ENCODE peak calls at places on chromosome 20, in ten cellular contexts. One of them, this sample, is unnamed.

GRCh38 chr20:23047001-23047737 is 2.3 kb downstream of the THBD start:
- DNase-seq in NCI-H1092: no peak
- DNase-seq in left ventricle myocardium inferior: no peak
- DNase-seq in HL-60: no peak
- DNase-seq in GM10248: no peak
- DNase-seq in COR-L47: no peak
- DNase-seq in occipital lobe: no peak
- DNase-seq in tibial nerve: no peak
- DNase-seq in T-helper 2 cell: no peak
- DNase-seq in T1000: no peak
- DNase-seq in this sample: no peak

GRCh38 chr20:59469266-59470252 is 134.8 kb upstream of the PHACTR3 start:
- DNase-seq in T-helper 2 cell: no peak
- DNase-seq in left ventricle myocardium inferior: no peak
- DNase-seq in occipital lobe: no peak
- DNase-seq in COR-L47: peak; percentile 53
- DNase-seq in tibial nerve: no peak
- DNase-seq in T1000: no peak
- DNase-seq in HL-60: no peak
- DNase-seq in NCI-H1092: no peak
- DNase-seq in GM10248: no peak
- DNase-seq in this sample: no peak

GRCh38 chr20:15604406-15604805 is 968.8 kb downstream of the KIF16B start:
- DNase-seq in HL-60: no peak
- DNase-seq in GM10248: no peak
- DNase-seq in COR-L47: no peak
- DNase-seq in NCI-H1092: no peak
- DNase-seq in T-helper 2 cell: no peak
- DNase-seq in left ventricle myocardium inferior: no peak
- DNase-seq in occipital lobe: no peak
- DNase-seq in T1000: no peak
- DNase-seq in tibial nerve: no peak
- DNase-seq in this sample: no peak

GRCh38 chr20:25750765-25751696 is 54.4 kb upstream of the ZNF337 start:
- DNase-seq in HL-60: no peak
- DNase-seq in COR-L47: peak; percentile 60
- DNase-seq in GM10248: peak; percentile 78
- DNase-seq in occipital lobe: peak; percentile 25
- DNase-seq in NCI-H1092: no peak
- DNase-seq in left ventricle myocardium inferior: peak; percentile 53
- DNase-seq in T1000: no peak
- DNase-seq in tibial nerve: peak; percentile 21
- DNase-seq in T-helper 2 cell: peak; percentile 36
- DNase-seq in this sample: peak; percentile 57

GRCh38 chr20:18314786-18315406 is 26.6 kb downstream of the ZNF133 start:
- DNase-seq in tibial nerve: no peak
- DNase-seq in HL-60: no peak
- DNase-seq in T1000: peak; percentile 70
- DNase-seq in COR-L47: no peak
- DNase-seq in occipital lobe: no peak
- DNase-seq in left ventricle myocardium inferior: no peak
- DNase-seq in GM10248: no peak
- DNase-seq in T-helper 2 cell: no peak
- DNase-seq in NCI-H1092: no peak
- DNase-seq in this sample: no peak

GRCh38 chr20:50271201-50271600 is 80.6 kb downstream of the CEBPB start:
- DNase-seq in T-helper 2 cell: no peak
- DNase-seq in HL-60: peak; percentile 43
- DNase-seq in occipital lobe: no peak
- DNase-seq in GM10248: no peak
- DNase-seq in COR-L47: no peak
- DNase-seq in tibial nerve: no peak
- DNase-seq in NCI-H1092: no peak
- DNase-seq in T1000: no peak
- DNase-seq in left ventricle myocardium inferior: no peak
- DNase-seq in this sample: no peak

GRCh38 chr20:49187330-49188100 is 619 bp downstream of the STAU1 start:
- DNase-seq in NCI-H1092: no peak
- DNase-seq in occipital lobe: no peak
- DNase-seq in COR-L47: peak; percentile 10
- DNase-seq in T-helper 2 cell: peak; percentile 8
- DNase-seq in left ventricle myocardium inferior: no peak
- DNase-seq in GM10248: peak; percentile 64
- DNase-seq in tibial nerve: no peak
- DNase-seq in T1000: no peak
- DNase-seq in HL-60: peak; percentile 13
- DNase-seq in this sample: peak; percentile 25

GRCh38 chr20:1710484-1710883 is 52.9 kb upstream of the SIRPG start:
- DNase-seq in GM10248: no peak
- DNase-seq in T1000: no peak
- DNase-seq in NCI-H1092: no peak
- DNase-seq in HL-60: no peak
- DNase-seq in left ventricle myocardium inferior: no peak
- DNase-seq in tibial nerve: no peak
- DNase-seq in T-helper 2 cell: no peak
- DNase-seq in occipital lobe: no peak
- DNase-seq in COR-L47: no peak
- DNase-seq in this sample: no peak

GRCh38 chr20:7798176-7798575 is 142.1 kb downstream of the HAO1 start:
- DNase-seq in tibial nerve: no peak
- DNase-seq in NCI-H1092: no peak
- DNase-seq in T-helper 2 cell: no peak
- DNase-seq in COR-L47: no peak
- DNase-seq in left ventricle myocardium inferior: no peak
- DNase-seq in T1000: no peak
- DNase-seq in GM10248: no peak
- DNase-seq in occipital lobe: no peak
- DNase-seq in HL-60: no peak
- DNase-seq in this sample: no peak

GRCh38 chr20:44495257-44495656 is 19.6 kb downstream of the TTPAL start:
- DNase-seq in HL-60: peak; percentile 73
- DNase-seq in COR-L47: no peak
- DNase-seq in tibial nerve: no peak
- DNase-seq in left ventricle myocardium inferior: no peak
- DNase-seq in occipital lobe: no peak
- DNase-seq in NCI-H1092: no peak
- DNase-seq in GM10248: no peak
- DNase-seq in T-helper 2 cell: no peak
- DNase-seq in T1000: no peak
- DNase-seq in this sample: no peak

GRCh38 chr20:1122388-1123315 is 4.2 kb downstream of the PSMF1 start:
- DNase-seq in T-helper 2 cell: no peak
- DNase-seq in left ventricle myocardium inferior: peak; percentile 32
- DNase-seq in HL-60: peak; percentile 39
- DNase-seq in GM10248: no peak
- DNase-seq in tibial nerve: peak; percentile 29
- DNase-seq in T1000: no peak
- DNase-seq in occipital lobe: no peak
- DNase-seq in COR-L47: no peak
- DNase-seq in NCI-H1092: no peak
- DNase-seq in this sample: no peak

GRCh38 chr20:41854765-41855164 is 236.6 kb upstream of the CHD6 start:
- DNase-seq in GM10248: no peak
- DNase-seq in left ventricle myocardium inferior: no peak
- DNase-seq in occipital lobe: no peak
- DNase-seq in T-helper 2 cell: no peak
- DNase-seq in COR-L47: no peak
- DNase-seq in HL-60: no peak
- DNase-seq in T1000: no peak
- DNase-seq in tibial nerve: no peak
- DNase-seq in NCI-H1092: no peak
- DNase-seq in this sample: no peak

GRCh38 chr20:14957416-14957815 is 620.0 kb upstream of the FLRT3 start:
- DNase-seq in GM10248: no peak
- DNase-seq in tibial nerve: no peak
- DNase-seq in NCI-H1092: no peak
- DNase-seq in left ventricle myocardium inferior: no peak
- DNase-seq in HL-60: no peak
- DNase-seq in occipital lobe: no peak
- DNase-seq in COR-L47: no peak
- DNase-seq in T1000: no peak
- DNase-seq in T-helper 2 cell: no peak
- DNase-seq in this sample: no peak

GRCh38 chr20:61447950-61448349 is 195.9 kb downstream of the CDH4 start:
- DNase-seq in occipital lobe: no peak
- DNase-seq in COR-L47: peak; percentile 48
- DNase-seq in left ventricle myocardium inferior: no peak
- DNase-seq in tibial nerve: no peak
- DNase-seq in NCI-H1092: no peak
- DNase-seq in GM10248: no peak
- DNase-seq in T-helper 2 cell: no peak
- DNase-seq in HL-60: no peak
- DNase-seq in T1000: no peak
- DNase-seq in this sample: no peak

GRCh38 chr20:62900692-62901584 is 25.4 kb downstream of the DIDO1 start:
- DNase-seq in occipital lobe: no peak
- DNase-seq in GM10248: no peak
- DNase-seq in NCI-H1092: no peak
- DNase-seq in T-helper 2 cell: no peak
- DNase-seq in T1000: no peak
- DNase-seq in tibial nerve: no peak
- DNase-seq in COR-L47: no peak
- DNase-seq in left ventricle myocardium inferior: no peak
- DNase-seq in HL-60: no peak
- DNase-seq in this sample: peak; percentile 54

GRCh38 chr20:17822039-17822438 is 122.3 kb downstream of the BANF2 start:
- DNase-seq in tibial nerve: no peak
- DNase-seq in T-helper 2 cell: no peak
- DNase-seq in occipital lobe: no peak
- DNase-seq in COR-L47: no peak
- DNase-seq in NCI-H1092: no peak
- DNase-seq in left ventricle myocardium inferior: no peak
- DNase-seq in T1000: no peak
- DNase-seq in HL-60: no peak
- DNase-seq in GM10248: no peak
- DNase-seq in this sample: no peak

GRCh38 chr20:41615110-41615509 is 3.1 kb downstream of the CHD6 start:
- DNase-seq in GM10248: no peak
- DNase-seq in HL-60: no peak
- DNase-seq in COR-L47: no peak
- DNase-seq in T-helper 2 cell: no peak
- DNase-seq in occipital lobe: no peak
- DNase-seq in T1000: no peak
- DNase-seq in left ventricle myocardium inferior: no peak
- DNase-seq in NCI-H1092: no peak
- DNase-seq in tibial nerve: no peak
- DNase-seq in this sample: no peak

GRCh38 chr20:8361779-8362178 is 229.7 kb downstream of the PLCB1 start:
- DNase-seq in T-helper 2 cell: no peak
- DNase-seq in occipital lobe: no peak
- DNase-seq in COR-L47: no peak
- DNase-seq in left ventricle myocardium inferior: no peak
- DNase-seq in GM10248: no peak
- DNase-seq in T1000: no peak
- DNase-seq in HL-60: no peak
- DNase-seq in NCI-H1092: no peak
- DNase-seq in tibial nerve: no peak
- DNase-seq in this sample: no peak

GRCh38 chr20:59735917-59736316 is 131.6 kb downstream of the PHACTR3 start:
- DNase-seq in GM10248: no peak
- DNase-seq in NCI-H1092: no peak
- DNase-seq in T1000: no peak
- DNase-seq in occipital lobe: no peak
- DNase-seq in tibial nerve: no peak
- DNase-seq in HL-60: no peak
- DNase-seq in COR-L47: peak; percentile 7
- DNase-seq in left ventricle myocardium inferior: no peak
- DNase-seq in T-helper 2 cell: no peak
- DNase-seq in this sample: no peak

GRCh38 chr20:32846852-32847251 is 11.9 kb upstream of the EFCAB8 start:
- DNase-seq in tibial nerve: no peak
- DNase-seq in left ventricle myocardium inferior: no peak
- DNase-seq in T1000: no peak
- DNase-seq in COR-L47: no peak
- DNase-seq in NCI-H1092: no peak
- DNase-seq in GM10248: no peak
- DNase-seq in HL-60: no peak
- DNase-seq in occipital lobe: no peak
- DNase-seq in T-helper 2 cell: no peak
- DNase-seq in this sample: no peak

GRCh38 chr20:7161690-7162089 is 394.2 kb downstream of the BMP2 start:
- DNase-seq in COR-L47: peak; percentile 19
- DNase-seq in tibial nerve: no peak
- DNase-seq in NCI-H1092: no peak
- DNase-seq in occipital lobe: no peak
- DNase-seq in T-helper 2 cell: no peak
- DNase-seq in T1000: no peak
- DNase-seq in GM10248: no peak
- DNase-seq in HL-60: peak; percentile 8
- DNase-seq in left ventricle myocardium inferior: no peak
- DNase-seq in this sample: no peak

GRCh38 chr20:3248167-3248992 is 9.4 kb upstream of the SLC4A11 start:
- DNase-seq in T-helper 2 cell: no peak
- DNase-seq in GM10248: no peak
- DNase-seq in occipital lobe: no peak
- DNase-seq in left ventricle myocardium inferior: peak; percentile 39
- DNase-seq in tibial nerve: no peak
- DNase-seq in HL-60: peak; percentile 46
- DNase-seq in NCI-H1092: peak; percentile 27
- DNase-seq in T1000: no peak
- DNase-seq in COR-L47: no peak
- DNase-seq in this sample: no peak

GRCh38 chr20:62766716-62767115 is 29.6 kb upstream of the MRGBP start:
- DNase-seq in occipital lobe: no peak
- DNase-seq in T1000: no peak
- DNase-seq in HL-60: no peak
- DNase-seq in T-helper 2 cell: no peak
- DNase-seq in GM10248: no peak
- DNase-seq in NCI-H1092: no peak
- DNase-seq in left ventricle myocardium inferior: no peak
- DNase-seq in COR-L47: peak; percentile 26
- DNase-seq in tibial nerve: no peak
- DNase-seq in this sample: no peak

GRCh38 chr20:35831029-35831428 is 59.2 kb downstream of the PHF20 start:
- DNase-seq in HL-60: no peak
- DNase-seq in tibial nerve: no peak
- DNase-seq in COR-L47: no peak
- DNase-seq in occipital lobe: no peak
- DNase-seq in T1000: no peak
- DNase-seq in left ventricle myocardium inferior: no peak
- DNase-seq in T-helper 2 cell: no peak
- DNase-seq in NCI-H1092: no peak
- DNase-seq in GM10248: no peak
- DNase-seq in this sample: no peak

GRCh38 chr20:31674895-31675827 is 37.4 kb downstream of the COX4I2 start:
- DNase-seq in tibial nerve: no peak
- DNase-seq in GM10248: peak; percentile 57
- DNase-seq in left ventricle myocardium inferior: peak; percentile 66
- DNase-seq in occipital lobe: peak; percentile 54
- DNase-seq in T1000: no peak
- DNase-seq in T-helper 2 cell: peak; percentile 16
- DNase-seq in HL-60: peak; percentile 94
- DNase-seq in COR-L47: no peak
- DNase-seq in NCI-H1092: no peak
- DNase-seq in this sample: peak; percentile 50

GRCh38 chr20:9508696-9509178 is 5.7 kb upstream of the LAMP5 start:
- DNase-seq in GM10248: no peak
- DNase-seq in COR-L47: no peak
- DNase-seq in tibial nerve: no peak
- DNase-seq in left ventricle myocardium inferior: no peak
- DNase-seq in T1000: no peak
- DNase-seq in occipital lobe: no peak
- DNase-seq in NCI-H1092: no peak
- DNase-seq in T-helper 2 cell: no peak
- DNase-seq in HL-60: no peak
- DNase-seq in this sample: no peak

GRCh38 chr20:48766205-48766604 is 61.6 kb downstream of the PREX1 start:
- DNase-seq in T1000: no peak
- DNase-seq in HL-60: no peak
- DNase-seq in T-helper 2 cell: no peak
- DNase-seq in GM10248: no peak
- DNase-seq in COR-L47: no peak
- DNase-seq in left ventricle myocardium inferior: no peak
- DNase-seq in NCI-H1092: no peak
- DNase-seq in tibial nerve: no peak
- DNase-seq in occipital lobe: no peak
- DNase-seq in this sample: no peak

GRCh38 chr20:61998343-61999121 is 67.1 kb downstream of the TAF4 start:
- DNase-seq in occipital lobe: no peak
- DNase-seq in left ventricle myocardium inferior: no peak
- DNase-seq in T1000: no peak
- DNase-seq in NCI-H1092: no peak
- DNase-seq in T-helper 2 cell: no peak
- DNase-seq in COR-L47: no peak
- DNase-seq in HL-60: no peak
- DNase-seq in GM10248: no peak
- DNase-seq in tibial nerve: no peak
- DNase-seq in this sample: no peak